ENCODE peak calls at places on chromosomes 4 and X, in six cellular contexts. E, Q, T, U, Y and M are unnamed samples. For H3K36me3, the result is how much of the 10 kb centered on the place peaks cover.

GRCh38 chrX:153687121-153688039 is at the start of gene SLC6A8:
- DNase-seq in Y (peak), U (peak), E (peak), T (peak), Q (peak), M (peak)

GRCh38 chrX:24494544-24495113 is 29.5 kb downstream of the PDK3 start:
- DNase-seq in E (peak), Y (peak), Q (peak), T (peak), U (no peak), M (peak)

GRCh38 chr4:147535161-147535560 is 54.3 kb downstream of the EDNRA start:
- DNase-seq in Q (no peak), U (no peak), Y (no peak), T (no peak), E (no peak), M (no peak)

GRCh38 chr4:54709281-54709854 is 51.6 kb downstream of the KIT start:
- DNase-seq in E (peak), U (no peak), Y (no peak), Q (no peak), T (no peak), M (no peak)

GRCh38 chrX:63434665-63435064 is 83.5 kb upstream of the SPIN4 start:
- DNase-seq in U (no peak), Q (no peak), E (peak), T (peak), Y (no peak), M (peak)

GRCh38 chr4:145863191-145863590 is 75.4 kb downstream of the ZNF827 start:
- DNase-seq in Q (no peak), E (no peak), T (no peak), Y (no peak), U (no peak), M (no peak)

GRCh38 chrX:3549442-3549875 is 164.0 kb downstream of the PRKX start:
- DNase-seq in T (no peak), E (peak), U (no peak), Q (no peak), Y (peak), M (peak)

GRCh38 chrX:39854772-39855747 is 242.7 kb downstream of the BCOR start:
- DNase-seq in Q (no peak), T (no peak), Y (no peak), E (no peak), U (no peak), M (no peak)

GRCh38 chr4:25978327-25978726 is 64.3 kb downstream of the SMIM20 start:
- DNase-seq in E (no peak), Q (no peak), Y (no peak), T (no peak), U (no peak), M (no peak)

DNA sequence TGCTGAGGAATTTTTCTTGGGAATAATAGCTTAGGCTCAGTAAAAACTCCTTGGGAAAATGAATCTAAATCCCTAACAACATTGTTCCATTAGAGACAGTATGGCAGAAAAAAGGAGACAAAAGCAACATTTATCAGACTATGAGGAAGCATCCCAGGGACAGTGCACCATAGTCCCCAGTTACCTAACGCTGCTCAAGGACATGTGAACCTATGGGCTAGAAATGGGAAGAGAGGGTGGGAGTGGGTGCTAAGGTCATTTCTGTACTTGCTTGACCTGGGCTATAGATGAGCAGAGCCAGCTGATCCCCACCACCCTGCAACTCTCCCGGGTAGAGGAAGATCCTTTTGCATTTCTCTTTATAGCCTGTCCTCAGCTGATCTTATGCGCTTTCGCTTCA is 98.2 kb upstream of the CBR4 start:
- DNase-seq in Q (no peak), E (no peak), U (no peak), T (no peak), Y (no peak), M (no peak)
- H3K36me3 ChIP-seq in Q (under half), E (under half), U (under half), T (under half), Y (under half), M (under half)

GRCh38 chrX:109660756-109661155 is 35.8 kb upstream of the KCNE5 start:
- DNase-seq in E (peak), T (no peak), Q (no peak), U (no peak), Y (no peak), M (no peak)
- H3K36me3 ChIP-seq in E (under half), T (under half), Q (under half), U (under half), Y (under half), M (under half)

GRCh38 chr4:87339440-87339839 is 16.8 kb upstream of the HSD17B13 start:
- DNase-seq in Q (no peak), E (no peak), Y (no peak), U (no peak), T (no peak), M (peak)

GRCh38 chr4:87342872-87343271 is 20.2 kb upstream of the HSD17B13 start:
- DNase-seq in Y (no peak), T (no peak), E (no peak), Q (no peak), U (no peak), M (no peak)

GRCh38 chr4:87333267-87333666 is 10.6 kb upstream of the HSD17B13 start:
- DNase-seq in T (no peak), Y (no peak), Q (no peak), E (no peak), U (no peak), M (no peak)

GRCh38 chr4:87337361-87337760 is 14.7 kb upstream of the HSD17B13 start:
- DNase-seq in U (no peak), Y (no peak), Q (no peak), T (no peak), E (no peak), M (no peak)
- H3K36me3 ChIP-seq in U (under half), Y (under half), Q (under half), T (under half), E (under half), M (under half)

DNA sequence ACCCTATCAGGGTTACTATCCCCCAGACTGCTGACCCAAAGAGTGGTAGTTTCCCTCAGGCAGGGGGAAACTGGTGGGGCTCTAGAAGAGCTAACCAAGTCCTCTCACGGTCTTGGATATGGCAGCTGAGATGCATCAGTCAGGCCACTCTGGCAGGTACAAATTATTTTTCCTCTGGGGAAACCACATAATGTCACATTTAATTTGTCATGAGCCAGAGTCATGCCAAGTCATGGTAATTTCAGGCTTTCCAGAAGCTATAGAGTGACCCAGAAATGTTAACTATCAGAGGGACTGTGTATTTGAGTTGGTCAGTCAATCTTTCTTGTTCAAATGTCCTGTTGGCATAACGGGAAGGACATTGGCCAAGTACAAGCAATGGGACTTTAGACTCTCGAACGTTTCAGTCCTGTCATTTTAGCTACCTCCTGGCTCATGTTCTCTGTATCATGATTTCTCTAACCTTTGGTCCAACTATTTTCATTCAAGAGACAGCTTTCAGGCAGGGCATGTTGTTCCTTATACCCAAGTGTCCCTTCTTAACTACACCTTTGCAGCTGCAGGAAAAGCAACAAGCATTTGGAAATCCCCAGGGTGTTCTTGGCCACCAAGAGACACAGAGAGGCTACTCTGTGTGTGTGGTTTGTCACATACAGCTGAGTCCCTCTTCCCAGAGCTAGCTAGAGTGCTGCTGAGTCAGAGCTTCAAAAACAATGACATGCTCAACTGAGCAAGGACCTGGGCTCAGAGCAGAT is 142.5 kb downstream of the EGF start:
- DNase-seq in U (no peak), Q (peak), T (peak), Y (peak), E (peak), M (no peak)
- H3K36me3 ChIP-seq in U (under half), Q (under half), T (under half), Y (under half), E (under half), M (under half)

GRCh38 chrX:33134164-33134563 is 77.2 kb downstream of the DMD start:
- DNase-seq in T (no peak), E (no peak), U (no peak), Y (no peak), Q (no peak), M (no peak)
- H3K36me3 ChIP-seq in T (under half), E (under half), U (under half), Y (under half), Q (under half), M (under half)

DNA sequence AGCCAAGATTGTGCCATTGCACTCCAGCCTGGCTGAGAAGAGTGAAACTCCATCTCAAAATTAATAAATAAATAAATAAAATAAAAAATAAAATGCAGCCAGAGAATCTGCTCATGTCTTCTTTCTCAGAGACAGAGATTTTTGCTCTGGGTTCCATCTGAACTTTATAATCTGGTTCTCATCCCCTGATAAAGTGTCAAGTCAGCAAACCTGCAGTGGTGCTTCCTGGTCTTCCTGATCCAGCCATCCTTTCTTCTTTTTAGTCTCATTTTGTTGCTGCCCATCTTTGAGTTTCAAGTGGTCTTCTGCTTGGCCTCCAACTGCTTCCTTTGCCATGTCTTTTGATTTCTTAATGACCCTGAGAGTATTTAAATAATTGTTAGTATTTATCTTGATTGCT is 24.1 kb downstream of the MAP7D3 start:
- DNase-seq in E (no peak), Q (no peak), T (no peak), U (no peak), Y (no peak), M (no peak)
- H3K36me3 ChIP-seq in E (under half), Q (under half), T (under half), U (under half), Y (under half), M (under half)

GRCh38 chr4:1693131-1693896 is 9.2 kb upstream of the FAM53A start:
- DNase-seq in Y (peak), E (peak), U (peak), T (peak), Q (peak), M (peak)
- H3K36me3 ChIP-seq in Y (half or more), E (half or more), U (under half), T (under half), Q (half or more), M (under half)

DNA sequence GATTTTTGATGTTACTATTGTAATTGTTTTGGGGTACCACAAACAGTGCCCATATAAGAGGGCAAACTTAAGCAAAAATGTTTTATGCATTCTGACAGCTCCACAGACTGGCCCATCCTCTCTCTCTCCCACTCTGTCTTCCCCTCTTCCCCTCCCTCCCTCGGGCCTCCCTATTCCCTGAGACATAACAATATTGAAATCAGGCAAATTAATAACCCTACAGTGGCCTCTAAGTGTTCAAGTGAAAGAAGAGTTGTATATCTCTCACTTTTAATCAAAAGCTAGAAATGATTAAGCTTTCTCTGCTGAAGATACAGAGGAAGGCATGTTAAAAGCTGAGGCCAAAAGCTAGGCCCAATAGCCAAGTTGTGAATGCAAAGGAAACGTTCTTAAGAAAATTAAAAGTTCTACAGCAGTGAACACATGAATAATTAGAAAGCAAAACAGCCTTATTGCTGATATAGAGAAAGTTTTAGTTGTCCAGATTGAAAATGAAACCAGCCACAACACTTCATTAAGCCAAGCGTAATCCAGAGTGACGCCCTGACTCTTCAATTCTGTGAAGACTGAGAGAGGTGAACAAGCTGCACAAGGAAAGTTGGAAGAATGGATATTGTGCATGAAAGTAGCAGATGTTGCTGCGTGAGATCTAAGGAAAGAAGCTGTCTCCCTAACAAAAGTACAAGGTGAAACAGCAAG is 54.8 kb downstream of the USO1 start:
- DNase-seq in Y (no peak), T (no peak), U (no peak), E (no peak), Q (no peak), M (no peak)
- H3K36me3 ChIP-seq in Y (half or more), T (under half), U (under half), E (under half), Q (half or more), M (under half)

GRCh38 chr4:78592104-78592783 is 40.7 kb downstream of the ANXA3 start:
- DNase-seq in E (no peak), Q (no peak), Y (no peak), U (no peak), T (no peak), M (peak)
- H3K36me3 ChIP-seq in E (under half), Q (under half), Y (under half), U (under half), T (under half), M (half or more)

GRCh38 chrX:54194982-54195588 is 12.0 kb upstream of the FAM120C start:
- DNase-seq in T (no peak), Y (no peak), U (no peak), E (no peak), Q (no peak), M (no peak)
- H3K36me3 ChIP-seq in T (under half), Y (under half), U (under half), E (under half), Q (under half), M (under half)